ENCODE peak calls at places on chromosome 20, in nine cellular contexts. L is iris pigment epithelial cell, I is H9, Q is HT-29, E is Caki2, X is left lung, J is NCI-H460, C is A172, T is anterior cingulate cortex. D is an unnamed sample.

GRCh38 chr20:58014628-58015315 is 213.7 kb downstream of the ANKRD60 start:
- DNase-seq in L (no peak), I (peak), Q (peak), E (peak), X (no peak), J (no peak), C (peak), T (no peak), D (peak)

GRCh38 chr20:2658414-2659354 is 5.3 kb downstream of the IDH3B start:
- DNase-seq in L (no peak), I (peak), Q (peak), E (no peak), X (no peak), J (peak), C (no peak), T (no peak), D (no peak)

GRCh38 chr20:57222631-57222950 is 43.9 kb downstream of the BMP7 start:
- DNase-seq in L (no peak), I (no peak), Q (no peak), E (no peak), X (no peak), J (no peak), C (no peak), T (no peak), D (no peak)

GRCh38 chr20:24495266-24495665 is 25.8 kb downstream of the SYNDIG1 start:
- DNase-seq in L (no peak), I (peak), Q (no peak), E (no peak), X (no peak), J (no peak), C (no peak), T (no peak), D (no peak)

GRCh38 chr20:34473262-34473883 is 42.8 kb upstream of the DYNLRB1 start:
- DNase-seq in L (peak), I (peak), Q (peak), E (peak), X (no peak), J (peak), C (peak), T (no peak), D (peak)

GRCh38 chr20:62571667-62572344 is 70.5 kb upstream of the SLCO4A1 start:
- DNase-seq in L (no peak), I (peak), Q (peak), E (peak), X (no peak), J (no peak), C (no peak), T (no peak), D (no peak)

GRCh38 chr20:1381753-1382591 is 10.9 kb downstream of the FKBP1A start:
- DNase-seq in L (no peak), I (no peak), Q (no peak), E (no peak), X (no peak), J (no peak), C (no peak), T (no peak), D (no peak)

GRCh38 chr20:46057856-46058655 is 29.0 kb downstream of the SLC12A5 start:
- DNase-seq in L (peak), I (peak), Q (no peak), E (no peak), X (peak), J (no peak), C (no peak), T (no peak), D (peak)

GRCh38 chr20:38109657-38110524 is 55.2 kb downstream of the TGM2 start:
- DNase-seq in L (peak), I (no peak), Q (peak), E (peak), X (no peak), J (peak), C (peak), T (no peak), D (peak)

GRCh38 chr20:48184229-48184628 is 398.9 kb upstream of the SULF2 start:
- DNase-seq in L (no peak), I (no peak), Q (no peak), E (no peak), X (no peak), J (no peak), C (no peak), T (no peak), D (no peak)

GRCh38 chr20:53829706-53830521 is 236.3 kb upstream of the ZNF217 start:
- DNase-seq in L (peak), I (no peak), Q (no peak), E (peak), X (no peak), J (no peak), C (peak), T (no peak), D (no peak)

GRCh38 chr20:19961298-19961697 is 55.9 kb upstream of the NAA20 start:
- DNase-seq in L (no peak), I (no peak), Q (no peak), E (no peak), X (no peak), J (no peak), C (no peak), T (no peak), D (no peak)

GRCh38 chr20:49395659-49396058 is 86.8 kb downstream of the KCNB1 start:
- DNase-seq in L (no peak), I (no peak), Q (no peak), E (no peak), X (no peak), J (no peak), C (no peak), T (no peak), D (no peak)

GRCh38 chr20:58868795-58869194 is 16.3 kb downstream of the GNAS start:
- DNase-seq in L (no peak), I (peak), Q (no peak), E (no peak), X (no peak), J (no peak), C (no peak), T (no peak), D (no peak)

GRCh38 chr20:2349801-2350200 is 30.9 kb upstream of the TGM6 start:
- DNase-seq in L (peak), I (no peak), Q (no peak), E (peak), X (no peak), J (no peak), C (peak), T (no peak), D (no peak)

GRCh38 chr20:51622004-51622874 is 79.7 kb upstream of the NFATC2 start:
- DNase-seq in L (no peak), I (no peak), Q (no peak), E (no peak), X (no peak), J (no peak), C (no peak), T (no peak), D (no peak)

GRCh38 chr20:33262658-33263065 is 20.4 kb upstream of the BPIFB1 start:
- DNase-seq in L (peak), I (peak), Q (peak), E (peak), X (no peak), J (peak), C (peak), T (no peak), D (no peak)

GRCh38 chr20:48238326-48238725 is 453.0 kb upstream of the SULF2 start:
- DNase-seq in L (peak), I (no peak), Q (no peak), E (peak), X (no peak), J (no peak), C (peak), T (no peak), D (no peak)

GRCh38 chr20:53168491-53168890 is 196.3 kb downstream of the TSHZ2 start:
- DNase-seq in L (no peak), I (no peak), Q (no peak), E (no peak), X (no peak), J (no peak), C (no peak), T (no peak), D (no peak)

GRCh38 chr20:8633366-8633765 is 435.5 kb upstream of the PLCB4 start:
- DNase-seq in L (peak), I (no peak), Q (no peak), E (no peak), X (no peak), J (no peak), C (no peak), T (no peak), D (no peak)

GRCh38 chr20:7609250-7609649 is 331.0 kb downstream of the HAO1 start:
- DNase-seq in L (no peak), I (no peak), Q (no peak), E (no peak), X (no peak), J (no peak), C (no peak), T (no peak), D (no peak)

GRCh38 chr20:60249436-60249835 is 291.2 kb downstream of the CDH26 start:
- DNase-seq in L (peak), I (no peak), Q (peak), E (peak), X (no peak), J (peak), C (peak), T (no peak), D (no peak)

GRCh38 chr20:34402461-34402860 is 39.4 kb downstream of the ITCH start:
- DNase-seq in L (peak), I (no peak), Q (no peak), E (no peak), X (no peak), J (no peak), C (no peak), T (no peak), D (no peak)

GRCh38 chr20:64050261-64051032 is 1.0 kb upstream of the SOX18 start:
- DNase-seq in L (no peak), I (peak), Q (no peak), E (no peak), X (no peak), J (no peak), C (no peak), T (no peak), D (no peak)

GRCh38 chr20:10524034-10524476 is 89.0 kb downstream of the SLX4IP start:
- DNase-seq in L (no peak), I (peak), Q (no peak), E (no peak), X (no peak), J (no peak), C (no peak), T (no peak), D (peak)

D was measured in lower leg skin.